ENCODE peak calls at places on chromosome 7, in ten cellular contexts. H, Z, B, Q, L, C, U, E, M and K are unnamed samples.

GRCh38 chr7:98864726-98865420 is 4.9 kb downstream of the TMEM130 start:
- DNase-seq in B (no peak), Z (no peak), Q (no peak), L (no peak), C (no peak), E (no peak), H (no peak), U (no peak), M (no peak), K (no peak)

GRCh38 chr7:130486963-130487324 is 4.9 kb upstream of the MEST start:
- DNase-seq in U (no peak), B (no peak), E (no peak), L (no peak), Z (no peak), Q (no peak), M (no peak), H (no peak), C (no peak), K (no peak)

GRCh38 chr7:117827861-117828260 is 45.4 kb downstream of the CTTNBP2 start:
- DNase-seq in B (peak), U (no peak), L (no peak), C (no peak), H (no peak), M (no peak), Q (no peak), E (no peak), Z (no peak), K (no peak)

GRCh38 chr7:80851896-80852476 is 66.9 kb downstream of the SEMA3C start:
- DNase-seq in L (no peak), Q (no peak), H (no peak), Z (peak), U (no peak), B (no peak), E (peak), C (no peak), M (no peak), K (no peak)

GRCh38 chr7:86282014-86282682 is 361.6 kb upstream of the GRM3 start:
- DNase-seq in Z (peak), C (no peak), Q (no peak), E (no peak), U (no peak), H (no peak), L (no peak), B (no peak), M (no peak), K (no peak)

GRCh38 chr7:115274-115911 is 77.0 kb upstream of the FAM20C start:
- DNase-seq in E (no peak), C (no peak), M (no peak), U (no peak), L (no peak), Z (peak), B (no peak), H (no peak), Q (peak), K (no peak)

GRCh38 chr7:24464846-24465245 is 108.4 kb upstream of the PALS2 start:
- DNase-seq in Q (no peak), U (no peak), H (no peak), M (no peak), L (no peak), C (no peak), E (no peak), Z (no peak), B (no peak), K (no peak)

GRCh38 chr7:55591282-55591931 is 19.1 kb upstream of the VOPP1 start:
- DNase-seq in Q (no peak), Z (no peak), U (no peak), L (no peak), M (no peak), B (no peak), C (no peak), H (no peak), E (no peak), K (no peak)

GRCh38 chr7:82464372-82464771 is 20.8 kb upstream of the CACNA2D1 start:
- DNase-seq in B (no peak), L (no peak), E (no peak), U (no peak), Z (no peak), H (no peak), Q (no peak), C (no peak), M (no peak), K (no peak)

GRCh38 chr7:155206286-155207020 is 91.2 kb upstream of the INSIG1 start:
- DNase-seq in U (no peak), C (no peak), L (no peak), M (no peak), Z (no peak), Q (peak), H (no peak), B (peak), E (peak), K (no peak)

GRCh38 chr7:2151801-2152612 is 80.7 kb downstream of the MAD1L1 start:
- DNase-seq in U (no peak), M (no peak), H (no peak), L (no peak), Q (no peak), C (no peak), E (no peak), Z (no peak), B (no peak), K (no peak)

GRCh38 chr7:158057446-158057845 is 530.2 kb downstream of the PTPRN2 start:
- DNase-seq in E (no peak), U (no peak), L (no peak), H (no peak), Z (no peak), Q (no peak), M (no peak), B (no peak), C (no peak), K (no peak)

GRCh38 chr7:20114463-20114862 is 102.7 kb downstream of the MACC1 start:
- DNase-seq in H (no peak), B (peak), C (no peak), Q (peak), M (no peak), E (no peak), Z (peak), U (no peak), L (peak), K (no peak)